ENCODE peak calls at places on chromosome 10, in four cellular contexts. V is gastrocnemius medialis; J is Ammon's horn; B is stimulated activated CD4-positive, alpha-beta T cell treated with anti-CD3 and anti-CD28 coated beads, Interleukin-2, amount 100 ng/mL, for 48 hours. D is an unnamed sample.

GRCh38 chr10:128568041-128568440 is 441.8 kb upstream of the MKI67 start:
- DNase-seq in V (no peak), J (no peak), B (no peak), D (no peak)

GRCh38 chr10:31358688-31359330 is 39.8 kb downstream of the ZEB1 start:
- DNase-seq in V (no peak), J (no peak), B (no peak), D (no peak)

GRCh38 chr10:1966698-1967097 is 229.4 kb upstream of the ADARB2 start:
- DNase-seq in V (no peak), J (no peak), B (no peak), D (no peak)

GRCh38 chr10:78914502-78915330 is 154.1 kb upstream of the ZMIZ1 start:
- DNase-seq in V (peak; percentile 63), J (peak; percentile 47), B (no peak), D (no peak)

GRCh38 chr10:44898665-44899064 is 12.5 kb upstream of the TMEM72 start:
- DNase-seq in V (no peak), J (no peak), B (no peak), D (no peak)

GRCh38 chr10:62637249-62638061 is 167.1 kb upstream of the ADO start:
- DNase-seq in V (no peak), J (peak; percentile 60), B (peak; percentile 65), D (peak; percentile 82)

GRCh38 chr10:114257488-114257887 is 18.4 kb downstream of the VWA2 start:
- DNase-seq in V (no peak), J (no peak), B (no peak), D (no peak)

GRCh38 chr10:61992059-61992460 is 90.6 kb downstream of the ARID5B start:
- DNase-seq in V (no peak), J (no peak), B (no peak), D (no peak)